ENCODE peak calls at places on chromosome 21, in seven cellular contexts. F is neural progenitor cell, S is GM23338, P is HCT116, C is SK-N-SH, Y is OCI-LY7, M is hepatocyte. W is an unnamed sample.

GRCh38 chr21:32186843-32187242 is 92.0 kb downstream of the MIS18A start:
- DNase-seq in F (no peak), S (no peak), P (no peak), C (no peak), Y (no peak), M (no peak), W (no peak)

GRCh38 chr21:44261675-44262295 is at the start of gene DNMT3L:
- DNase-seq in F (no peak), S (no peak), P (no peak), C (no peak), Y (no peak), M (peak; percentile 4), W (no peak)

GRCh38 chr21:33040215-33040614 is 14.5 kb downstream of the OLIG2 start:
- DNase-seq in F (no peak), S (no peak), P (no peak), C (no peak), Y (no peak), M (no peak), W (no peak)

GRCh38 chr21:22890656-22891055 is 1892.4 kb downstream of the NCAM2 start:
- DNase-seq in F (no peak), S (no peak), P (no peak), C (no peak), Y (no peak), M (no peak), W (no peak)

GRCh38 chr21:44461438-44462089 is 6.3 kb downstream of the LRRC3 start:
- DNase-seq in F (peak; percentile 40), S (no peak), P (no peak), C (peak; percentile 50), Y (no peak), M (no peak), W (no peak)

GRCh38 chr21:33199516-33200217 is 30.1 kb upstream of the IFNAR2 start:
- DNase-seq in F (peak; percentile 85), S (peak; percentile 91), P (peak; percentile 88), C (peak; percentile 68), Y (peak; percentile 94), M (peak; percentile 95), W (peak; percentile 95)

GRCh38 chr21:31566611-31567010 is 92.9 kb upstream of the SOD1 start:
- DNase-seq in F (no peak), S (peak; percentile 39), P (no peak), C (no peak), Y (no peak), M (no peak), W (no peak)

GRCh38 chr21:46393451-46393940 is 65.2 kb upstream of the DIP2A start:
- DNase-seq in F (no peak), S (no peak), P (no peak), C (no peak), Y (no peak), M (peak; percentile 22), W (no peak)

GRCh38 chr21:44421901-44422840 is 33.1 kb upstream of the LRRC3 start:
- DNase-seq in F (no peak), S (no peak), P (no peak), C (no peak), Y (no peak), M (no peak), W (no peak)

GRCh38 chr21:32383812-32384211 is 9.0 kb downstream of the URB1 start:
- DNase-seq in F (no peak), S (no peak), P (no peak), C (no peak), Y (no peak), M (no peak), W (peak; percentile 37)

GRCh38 chr21:20739421-20739820 is 258.8 kb upstream of the NCAM2 start:
- DNase-seq in F (peak; percentile 7), S (peak; percentile 72), P (no peak), C (peak; percentile 17), Y (no peak), M (no peak), W (peak; percentile 25)

GRCh38 chr21:26365849-26366248 is 195.3 kb upstream of the APP start:
- DNase-seq in F (no peak), S (no peak), P (no peak), C (no peak), Y (no peak), M (no peak), W (peak; percentile 79)

GRCh38 chr21:31457675-31458074 is 113.6 kb upstream of the TIAM1 start:
- DNase-seq in F (peak; percentile 28), S (peak; percentile 60), P (no peak), C (peak; percentile 19), Y (no peak), M (no peak), W (no peak)

GRCh38 chr21:46118871-46119564 is 21.1 kb downstream of the COL6A2 start:
- DNase-seq in F (no peak), S (no peak), P (no peak), C (peak; percentile 26), Y (no peak), M (no peak), W (no peak)

GRCh38 chr21:45420623-45421041 is 15.7 kb downstream of the COL18A1 start:
- DNase-seq in F (no peak), S (no peak), P (no peak), C (peak; percentile 65), Y (no peak), M (peak; percentile 70), W (no peak)

GRCh38 chr21:45228171-45228641 is 59.5 kb downstream of the POFUT2 start:
- DNase-seq in F (no peak), S (no peak), P (peak; percentile 46), C (no peak), Y (no peak), M (peak; percentile 69), W (peak; percentile 95)

GRCh38 chr21:44929799-44930542 is 9.3 kb upstream of the ITGB2 start:
- DNase-seq in F (no peak), S (no peak), P (no peak), C (no peak), Y (peak; percentile 27), M (no peak), W (no peak)

GRCh38 chr21:44758141-44758561 is 43.5 kb downstream of the UBE2G2 start:
- DNase-seq in F (no peak), S (no peak), P (no peak), C (no peak), Y (no peak), M (no peak), W (no peak)

GRCh38 chr21:43778469-43779335 is 2.6 kb upstream of the CSTB start:
- DNase-seq in F (no peak), S (peak; percentile 45), P (no peak), C (no peak), Y (no peak), M (no peak), W (peak; percentile 97)

GRCh38 chr21:36129219-36129618 is 5.7 kb upstream of the CBR3 start:
- DNase-seq in F (no peak), S (no peak), P (no peak), C (no peak), Y (no peak), M (no peak), W (no peak)

GRCh38 chr21:16842716-16843115 is 670.1 kb upstream of the CXADR start:
- DNase-seq in F (no peak), S (no peak), P (no peak), C (no peak), Y (no peak), M (no peak), W (no peak)

GRCh38 chr21:41845310-41846032 is 33.7 kb downstream of the PRDM15 start:
- DNase-seq in F (no peak), S (no peak), P (no peak), C (no peak), Y (no peak), M (no peak), W (no peak)

GRCh38 chr21:41846536-41846935 is 32.6 kb downstream of the PRDM15 start:
- DNase-seq in F (no peak), S (no peak), P (no peak), C (no peak), Y (no peak), M (no peak), W (no peak)

GRCh38 chr21:41846033-41846317 is 33.2 kb downstream of the PRDM15 start:
- DNase-seq in F (no peak), S (no peak), P (no peak), C (no peak), Y (no peak), M (no peak), W (no peak)

GRCh38 chr21:41848533-41848932 is 30.6 kb downstream of the PRDM15 start:
- DNase-seq in F (no peak), S (no peak), P (no peak), C (no peak), Y (no peak), M (no peak), W (no peak)

DNA sequence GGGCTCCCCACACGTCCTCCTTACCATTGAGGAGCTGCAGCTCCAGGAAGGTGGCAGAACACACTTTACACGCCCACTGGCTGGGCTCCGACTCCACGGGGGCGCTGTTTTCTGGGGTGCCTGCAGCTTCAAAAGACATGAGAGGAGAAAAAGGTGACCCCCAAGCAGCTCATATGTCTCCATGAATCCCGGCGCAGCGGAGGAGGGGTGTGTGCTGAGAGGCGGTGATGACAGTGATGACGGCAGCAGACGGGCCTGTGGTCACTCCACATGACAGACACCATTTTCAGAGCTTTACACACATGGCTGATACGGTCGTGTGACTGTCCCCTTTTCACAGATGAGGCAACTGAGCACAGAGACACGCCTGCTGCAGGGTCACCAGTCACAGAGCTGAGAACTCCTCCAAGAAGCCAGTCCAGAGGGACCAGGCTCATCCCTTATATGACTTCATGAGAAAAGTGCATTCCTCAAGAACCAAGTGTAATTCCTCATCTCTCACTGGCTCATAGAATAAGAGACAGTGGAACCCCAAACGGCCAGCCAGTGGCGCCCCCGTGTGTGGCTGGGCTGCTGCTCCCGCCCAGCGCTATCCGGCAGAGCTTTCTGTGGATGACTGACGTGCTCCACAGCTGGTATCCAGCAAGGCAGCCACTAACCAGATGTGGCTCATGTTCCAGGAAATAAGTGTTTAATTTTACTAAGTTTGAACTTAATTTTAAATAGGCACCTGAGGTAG is 31.9 kb downstream of the PRDM15 start:
- DNase-seq in F (peak; percentile 41), S (peak; percentile 60), P (no peak), C (no peak), Y (no peak), M (no peak), W (no peak)
- TF ChIP-seq CTCF in F (peak; percentile 45), S (peak; percentile 63), P (peak; percentile 11), C (peak; percentile 17), Y (no peak), M (no peak), W (peak; percentile 10)

GRCh38 chr21:34938079-34938764 is 110.9 kb downstream of the RUNX1 start:
- DNase-seq in F (no peak), S (no peak), P (no peak), C (no peak), Y (no peak), M (no peak), W (peak; percentile 44)
- TF ChIP-seq EZH2phosphoT487 in F (no peak), S (no peak), P (no peak), C (no peak), Y (no peak), M (no peak), W (no peak)

DNA sequence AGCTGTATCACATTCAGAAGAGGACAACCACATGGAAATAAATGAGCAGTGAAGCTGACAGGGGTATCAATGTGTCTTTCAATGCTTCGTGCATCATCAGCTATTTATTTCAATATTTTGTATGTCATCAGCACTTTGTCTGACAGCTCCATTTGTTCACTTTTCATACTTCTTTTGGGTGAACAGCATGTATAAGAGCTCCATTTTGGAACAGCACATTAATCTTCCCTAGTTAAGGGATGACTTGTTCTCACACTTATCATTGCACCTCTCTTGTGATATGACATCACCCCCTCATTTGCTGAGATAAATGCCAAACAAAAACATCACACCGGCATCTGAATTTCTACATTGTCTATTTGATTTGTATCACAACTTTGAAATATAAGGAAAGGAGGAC is 190.6 kb upstream of the SAMSN1 start:
- DNase-seq in F (no peak), S (no peak), P (no peak), C (no peak), Y (no peak), M (no peak), W (no peak)
- H3K4me2 ChIP-seq in F (no peak overlapping the region), S (no peak overlapping the region), P (no peak overlapping the region), C (no peak overlapping the region), Y (no peak overlapping the region), M (no peak overlapping the region), W (no peak overlapping the region)

GRCh38 chr21:18164933-18165332 is 79.7 kb upstream of the CHODL start:
- DNase-seq in F (peak; percentile 9), S (peak; percentile 17), P (no peak), C (no peak), Y (no peak), M (no peak), W (peak; percentile 2)
- TF ChIP-seq CTCF in F (peak; percentile 24), S (peak; percentile 47), P (no peak), C (no peak), Y (peak; percentile 31), M (no peak), W (no peak)